ENCODE peak calls at places on chromosome 12, in four cellular contexts. One of them, this sample, is unnamed.

GRCh38 chr12:3125674-3126073 is 48.5 kb downstream of the TSPAN9 start:
- DNase-seq in endothelial cell: no peak
- DNase-seq in GM04504: no peak
- DNase-seq in prostate gland: no peak
- DNase-seq in this sample: no peak

GRCh38 chr12:32264995-32265394 is 134.4 kb upstream of the FGD4 start:
- DNase-seq in endothelial cell: no peak
- DNase-seq in GM04504: peak; percentile 44
- DNase-seq in prostate gland: no peak
- DNase-seq in this sample: no peak

GRCh38 chr12:105107176-105107496 is 395 bp upstream of the WASHC4 start:
- DNase-seq in endothelial cell: no peak
- DNase-seq in GM04504: no peak
- DNase-seq in prostate gland: no peak
- DNase-seq in this sample: no peak

GRCh38 chr12:24909667-24910066 is 39.2 kb downstream of the BCAT1 start:
- DNase-seq in endothelial cell: no peak
- DNase-seq in GM04504: peak; percentile 70
- DNase-seq in prostate gland: no peak
- DNase-seq in this sample: no peak

GRCh38 chr12:49094104-49094948 is at the start of gene DHH:
- DNase-seq in endothelial cell: peak; percentile 46
- DNase-seq in GM04504: no peak
- DNase-seq in prostate gland: no peak
- DNase-seq in this sample: no peak

GRCh38 chr12:88108021-88108420 is 33.9 kb downstream of the CEP290 start:
- DNase-seq in endothelial cell: no peak
- DNase-seq in GM04504: no peak
- DNase-seq in prostate gland: no peak
- DNase-seq in this sample: no peak

GRCh38 chr12:123131291-123131831 is 19.5 kb downstream of the PITPNM2 start:
- DNase-seq in endothelial cell: no peak
- DNase-seq in GM04504: no peak
- DNase-seq in prostate gland: no peak
- DNase-seq in this sample: no peak

GRCh38 chr12:6575648-6576047 is 7.6 kb upstream of the NOP2 start:
- DNase-seq in endothelial cell: no peak
- DNase-seq in GM04504: no peak
- DNase-seq in prostate gland: no peak
- DNase-seq in this sample: no peak

GRCh38 chr12:21429994-21430393 is 7.5 kb upstream of the PYROXD1 start:
- DNase-seq in endothelial cell: no peak
- DNase-seq in GM04504: no peak
- DNase-seq in prostate gland: no peak
- DNase-seq in this sample: no peak

GRCh38 chr12:2783936-2784600 is 10.7 kb upstream of the FKBP4 start:
- DNase-seq in endothelial cell: peak; percentile 75
- DNase-seq in GM04504: no peak
- DNase-seq in prostate gland: peak; percentile 36
- DNase-seq in this sample: no peak

GRCh38 chr12:12017798-12018197 is 52.9 kb upstream of the BCL2L14 start:
- DNase-seq in endothelial cell: peak; percentile 18
- DNase-seq in GM04504: no peak
- DNase-seq in prostate gland: no peak
- DNase-seq in this sample: no peak

GRCh38 chr12:6736754-6737153 is 12.9 kb downstream of the COPS7A start:
- DNase-seq in endothelial cell: no peak
- DNase-seq in GM04504: no peak
- DNase-seq in prostate gland: no peak
- DNase-seq in this sample: no peak

GRCh38 chr12:57129311-57130288 is 1.3 kb downstream of the LRP1 start:
- DNase-seq in endothelial cell: no peak
- DNase-seq in GM04504: no peak
- DNase-seq in prostate gland: no peak
- DNase-seq in this sample: no peak

GRCh38 chr12:104643093-104643646 is 186.4 kb downstream of the CHST11 start:
- DNase-seq in endothelial cell: no peak
- DNase-seq in GM04504: no peak
- DNase-seq in prostate gland: no peak
- DNase-seq in this sample: no peak

GRCh38 chr12:72077111-72077820 is 138.6 kb downstream of the TPH2 start:
- DNase-seq in endothelial cell: no peak
- DNase-seq in GM04504: no peak
- DNase-seq in prostate gland: no peak
- DNase-seq in this sample: no peak

GRCh38 chr12:101351682-101352081 is 55.9 kb downstream of the ARL1 start:
- DNase-seq in endothelial cell: no peak
- DNase-seq in GM04504: no peak
- DNase-seq in prostate gland: no peak
- DNase-seq in this sample: no peak

GRCh38 chr12:46664771-46665287 is 161.0 kb downstream of the SLC38A4 start:
- DNase-seq in endothelial cell: no peak
- DNase-seq in GM04504: peak; percentile 71
- DNase-seq in prostate gland: peak; percentile 24
- DNase-seq in this sample: peak; percentile 28

GRCh38 chr12:55676707-55677106 is 31.0 kb downstream of the ITGA7 start:
- DNase-seq in endothelial cell: no peak
- DNase-seq in GM04504: no peak
- DNase-seq in prostate gland: no peak
- DNase-seq in this sample: no peak

GRCh38 chr12:105523164-105524057 is 192.9 kb downstream of the C12orf75 start:
- DNase-seq in endothelial cell: no peak
- DNase-seq in GM04504: peak; percentile 86
- DNase-seq in prostate gland: peak; percentile 9
- DNase-seq in this sample: no peak

GRCh38 chr12:56990648-56991318 is 15.6 kb downstream of the ZBTB39 start:
- DNase-seq in endothelial cell: no peak
- DNase-seq in GM04504: no peak
- DNase-seq in prostate gland: no peak
- DNase-seq in this sample: no peak

GRCh38 chr12:53596920-53597363 is 29.2 kb downstream of the ATF7 start:
- DNase-seq in endothelial cell: no peak
- DNase-seq in GM04504: no peak
- DNase-seq in prostate gland: no peak
- DNase-seq in this sample: no peak

GRCh38 chr12:3315201-3315661 is 175.8 kb upstream of the PRMT8 start:
- DNase-seq in endothelial cell: no peak
- DNase-seq in GM04504: no peak
- DNase-seq in prostate gland: peak; percentile 88
- DNase-seq in this sample: peak; percentile 97